ENCODE peak calls at places on chromosomes 6 and 20, in seven cellular contexts. O is progenitor cell of endocrine pancreas, T is activated B cell treated with CpG ODN at 0.5 μM for 24 hours, C is H54, W is A549, M is fibroblast of mammary gland, H is C1 segment of cervical spinal cord. X is an unnamed sample.

GRCh38 chr6:75437451-75438185 is 56.0 kb downstream of the FILIP1 start:
- DNase-seq in T (no peak), M (peak), C (no peak), W (no peak), O (no peak), H (no peak), X (no peak)

GRCh38 chr6:26086214-26086613 is 1.0 kb upstream of the HFE start:
- DNase-seq in T (no peak), O (no peak), C (no peak), W (no peak), H (no peak), M (no peak), X (no peak)

GRCh38 chr6:158895661-158896060 is 76.5 kb upstream of the EZR start:
- DNase-seq in O (no peak), H (no peak), W (no peak), T (no peak), M (no peak), C (no peak), X (no peak)

GRCh38 chr6:2749972-2750600 is 636 bp downstream of the MYLK4 start:
- DNase-seq in M (peak), T (peak), W (peak), O (peak), H (peak), C (peak), X (peak)

GRCh38 chr6:3769610-3770009 is 18.1 kb upstream of the PXDC1 start:
- DNase-seq in C (no peak), T (no peak), M (peak), O (no peak), W (no peak), H (no peak), X (no peak)

GRCh38 chr6:26103141-26103769 is 16.0 kb downstream of the HFE start:
- DNase-seq in H (no peak), M (peak), W (peak), C (no peak), O (no peak), T (no peak), X (no peak)

GRCh38 chr20:34579191-34579661 is 20.7 kb downstream of the MAP1LC3A start:
- DNase-seq in W (peak), T (no peak), C (peak), M (peak), O (no peak), H (peak), X (peak)

GRCh38 chr6:125784365-125784764 is 6.4 kb upstream of the NCOA7 start:
- DNase-seq in H (no peak), C (no peak), W (no peak), M (peak), O (no peak), T (no peak), X (no peak)

GRCh38 chr6:100309174-100309573 is 155.5 kb downstream of the SIM1 start:
- DNase-seq in C (no peak), O (no peak), H (no peak), T (no peak), W (no peak), M (no peak), X (no peak)

GRCh38 chr6:155228549-155229166 is 35.2 kb upstream of the CLDN20 start:
- DNase-seq in W (no peak), M (peak), H (peak), T (no peak), O (no peak), C (no peak), X (no peak)

GRCh38 chr6:33008944-33009861 is at the start of gene HLA-DOA:
- DNase-seq in O (no peak), W (peak), M (peak), C (peak), T (peak), H (no peak), X (no peak)

GRCh38 chr6:96657344-96657743 is 94.4 kb downstream of the FHL5 start:
- DNase-seq in W (no peak), M (no peak), O (no peak), T (no peak), H (no peak), C (no peak), X (no peak)

GRCh38 chr20:18851556-18852098 is 38.0 kb downstream of the SCP2D1 start:
- DNase-seq in O (no peak), W (no peak), H (no peak), M (no peak), C (no peak), T (no peak), X (no peak)

GRCh38 chr20:19784511-19785172 is 26.6 kb downstream of the RIN2 start:
- DNase-seq in C (peak), M (peak), O (no peak), T (no peak), H (peak), W (peak), X (peak)